ENCODE peak calls at places on chromosomes 4 and X, in four cellular contexts. L is BJ, B is nephron progenitor cell, W is left ventricle myocardium inferior. R is an unnamed sample.

GRCh38 chr4:77347341-77347740 is 190.3 kb downstream of the CCNG2 start:
- DNase-seq in W (no peak), L (no peak), B (no peak), R (no peak)

GRCh38 chrX:15790766-15791380 is 589 bp downstream of the ZRSR2 start:
- DNase-seq in W (no peak), B (no peak), L (no peak), R (no peak)

GRCh38 chrX:48022740-48023139 is 16.0 kb downstream of the SPACA5 start:
- DNase-seq in L (no peak), W (no peak), B (no peak), R (no peak)

GRCh38 chr4:86961605-86962295 is 26.9 kb downstream of the AFF1 start:
- DNase-seq in L (no peak), B (peak), W (no peak), R (peak)

GRCh38 chr4:131258361-131258760 is 1890.7 kb upstream of the PCDH10 start:
- DNase-seq in L (no peak), B (no peak), W (no peak), R (no peak)

GRCh38 chr4:91170756-91171155 is 1043.6 kb downstream of the CCSER1 start:
- DNase-seq in L (no peak), B (no peak), W (no peak), R (no peak)

GRCh38 chr4:53963786-53964185 is 100.6 kb downstream of the CHIC2 start:
- DNase-seq in B (no peak), W (no peak), L (no peak), R (no peak)

GRCh38 chrX:130085551-130085986 is 24.7 kb downstream of the ELF4 start:
- DNase-seq in B (no peak), L (no peak), W (no peak), R (no peak)

GRCh38 chrX:57904481-57904880 is 5.8 kb downstream of the ZXDA start:
- DNase-seq in B (no peak), W (no peak), L (no peak), R (no peak)

GRCh38 chrX:25198891-25199290 is 183.1 kb upstream of the ARX start:
- DNase-seq in W (no peak), L (no peak), B (no peak), R (no peak)

GRCh38 chrX:146055733-146056132 is 238.1 kb downstream of the SLITRK2 start:
- DNase-seq in W (no peak), B (no peak), L (no peak), R (no peak)

GRCh38 chrX:50157545-50158125 is 43.2 kb downstream of the AKAP4 start:
- DNase-seq in W (no peak), B (no peak), L (no peak), R (no peak)

GRCh38 chr4:119103263-119103662 is 32.4 kb upstream of the MYOZ2 start:
- DNase-seq in W (peak), B (no peak), L (peak), R (no peak)

GRCh38 chr4:158962396-158962795 is 140.5 kb upstream of the RAPGEF2 start:
- DNase-seq in W (no peak), B (no peak), L (no peak), R (no peak)

GRCh38 chr4:113339430-113339813 is 290.0 kb downstream of the ANK2 start:
- DNase-seq in L (no peak), W (no peak), B (no peak), R (no peak)

GRCh38 chr4:73257995-73258667 is 467 bp downstream of the ANKRD17 start:
- DNase-seq in W (no peak), L (no peak), B (no peak), R (peak)

GRCh38 chr4:150056569-150056968 is 21.7 kb upstream of the DCLK2 start:
- DNase-seq in L (no peak), B (no peak), W (no peak), R (no peak)

DNA sequence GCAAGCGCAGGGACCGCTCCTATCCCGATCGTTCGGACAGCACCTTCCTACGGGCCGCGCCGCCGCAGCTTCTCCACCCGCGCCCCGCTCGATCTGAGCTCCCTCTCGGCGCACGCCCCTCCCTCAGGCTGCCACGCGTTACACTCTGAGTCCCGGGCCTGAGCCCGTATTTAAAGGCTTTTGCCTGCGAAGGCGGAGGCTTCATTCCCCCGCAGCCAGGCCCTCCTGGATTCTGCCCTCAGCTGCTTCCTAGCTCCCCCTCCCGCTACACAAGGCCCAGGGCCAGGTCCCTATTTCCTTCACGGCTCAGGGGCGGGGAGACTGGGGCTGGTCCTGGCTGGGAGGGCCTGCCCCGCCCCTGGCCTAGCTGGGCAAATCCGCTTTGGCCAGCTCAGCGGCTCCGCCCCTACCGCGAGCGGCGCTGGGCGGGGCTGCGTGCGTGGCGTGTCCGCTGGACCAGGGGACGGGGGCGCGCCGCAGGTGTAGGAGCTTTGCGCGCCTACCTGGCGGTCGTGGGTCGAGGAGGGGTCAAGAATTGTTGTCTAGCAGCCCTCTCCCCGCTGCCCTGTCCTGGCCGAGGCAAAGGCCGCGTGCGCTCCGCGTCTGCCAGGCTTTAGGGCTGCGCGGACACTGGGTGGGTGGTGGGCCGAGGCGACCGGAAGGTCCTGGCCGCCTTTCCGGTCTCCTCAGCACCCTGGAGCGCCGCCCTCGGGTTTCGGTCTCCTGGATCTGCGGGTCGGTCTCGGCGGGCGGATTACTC is at the start of gene UGDH:
- DNase-seq in W (peak), B (peak), L (peak), R (peak)
- TF ChIP-seq CTCF in W (no peak), B (no peak), L (no peak), R (peak)

DNA sequence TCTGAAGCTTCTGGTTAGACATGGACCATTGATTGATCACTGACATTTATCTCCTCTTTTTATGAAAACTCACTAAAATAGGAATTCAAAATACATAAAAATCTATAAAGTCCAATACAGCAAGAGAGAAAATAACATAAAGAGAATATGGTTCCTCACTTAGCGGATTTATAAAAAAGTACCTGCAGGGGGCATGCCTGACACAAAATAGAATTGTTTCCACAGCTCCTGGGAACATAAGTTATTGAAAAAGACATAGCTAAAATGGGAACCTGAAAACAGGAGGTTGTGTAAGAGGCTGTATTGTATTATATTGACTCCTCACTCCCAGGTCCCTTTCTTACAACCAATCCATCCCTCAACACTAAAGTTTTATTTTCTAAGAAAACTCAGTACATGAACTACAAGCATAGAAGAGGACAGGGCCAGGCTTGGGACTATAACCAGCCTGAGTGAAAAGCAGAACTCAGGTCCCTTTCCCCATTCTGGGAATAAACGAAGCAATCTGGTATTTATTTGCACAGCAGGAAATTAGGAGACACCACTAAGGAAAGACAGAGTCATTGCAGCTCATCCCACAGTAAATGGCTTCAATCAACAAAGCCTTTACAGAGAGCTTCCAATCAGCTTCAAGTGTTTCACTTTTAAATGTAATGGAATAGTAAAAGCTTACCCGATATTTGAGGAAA is 121.1 kb upstream of the NDST4 start:
- DNase-seq in B (no peak), W (no peak), L (no peak), R (peak)
- TF ChIP-seq CTCF in B (peak), W (no peak), L (no peak), R (peak)

DNA sequence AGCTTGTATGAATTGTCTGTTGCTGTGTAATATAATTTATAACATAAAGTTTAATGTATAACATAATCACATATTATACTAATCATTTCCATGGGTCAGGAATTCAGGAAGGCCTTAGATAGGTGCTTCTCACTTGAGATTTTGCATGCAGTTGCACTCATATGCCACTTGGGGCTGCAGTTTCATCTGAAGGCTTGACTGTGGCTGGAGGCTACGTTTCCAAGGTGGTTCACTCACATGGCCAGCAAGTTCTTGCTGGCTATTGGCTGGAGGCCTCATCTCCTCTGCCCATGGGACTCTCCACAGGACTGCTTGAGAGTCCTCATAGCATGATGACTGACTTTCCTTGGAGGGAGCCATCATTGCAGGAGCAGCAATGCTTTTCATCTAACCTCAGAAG is 53.4 kb upstream of the STX18 start:
- DNase-seq in W (no peak), L (no peak), B (no peak), R (no peak)
- TF ChIP-seq CTCF in W (no peak), L (no peak), B (no peak), R (peak)

DNA sequence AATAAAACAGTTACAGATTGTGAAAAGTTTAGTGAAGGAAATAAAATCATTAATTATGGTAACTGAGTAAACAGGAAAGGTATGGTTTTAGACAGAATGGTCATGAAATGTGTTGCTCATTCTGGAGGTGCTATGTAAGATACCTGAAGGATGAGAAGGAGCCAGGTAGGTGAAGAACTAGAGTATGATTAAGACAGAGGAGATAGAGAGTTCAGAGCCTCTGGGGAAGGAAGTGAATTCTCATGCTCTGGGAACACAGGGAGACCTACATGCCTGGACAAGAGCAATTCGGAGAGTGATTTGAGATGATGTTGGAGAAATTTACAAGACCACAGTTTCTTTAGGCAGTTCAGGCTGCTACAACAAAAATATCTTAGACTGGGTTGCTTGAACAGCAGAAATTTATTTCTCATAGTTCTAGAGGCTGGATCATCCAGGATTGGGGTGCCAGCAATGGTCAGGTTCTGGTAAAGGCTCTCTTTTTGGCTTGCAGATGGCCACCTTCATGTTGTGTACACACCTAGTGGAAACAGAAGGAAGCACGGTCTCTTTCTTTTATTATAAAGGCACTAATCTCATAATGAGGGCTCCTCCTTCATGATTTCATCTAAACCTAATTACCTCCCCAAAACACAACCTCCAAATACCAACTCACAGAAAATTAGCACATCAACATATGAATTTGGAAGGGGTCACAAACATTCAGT is 1416.1 kb downstream of the PCDH7 start:
- DNase-seq in W (no peak), B (no peak), L (no peak), R (no peak)
- TF ChIP-seq CTCF in W (no peak), B (no peak), L (no peak), R (peak)

GRCh38 chr4:3776166-3777032 is 10.2 kb downstream of the ADRA2C start:
- DNase-seq in B (no peak), W (no peak), L (no peak), R (no peak)
- TF ChIP-seq CTCF in B (no peak), W (no peak), L (no peak), R (no peak)

R was measured in BE2C.